ENCODE peak calls at places on chromosomes 13 and 19, in seven cellular contexts. Q is pons, I is SW 1271, N is M059J, S is fibroblast of the conjunctiva, E is T-helper 17 cell, P is choroid plexus epithelial cell. Z is an unnamed sample.
A peak's percentile ranks its signal among the peaks of the same experiment; 100 is the strongest.

GRCh38 chr19:49566302-49566701 is 14.1 kb downstream of the NOSIP start:
- DNase-seq in E (no peak), S (no peak), I (no peak), P (no peak), N (no peak), Q (no peak), Z (no peak)

GRCh38 chr19:18460313-18460712 is 22.4 kb upstream of the ISYNA1 start:
- DNase-seq in E (no peak), Q (no peak), N (peak; percentile 70), S (peak; percentile 36), I (no peak), P (peak; percentile 61), Z (no peak)

GRCh38 chr19:40282920-40283319 is 2.2 kb downstream of the AKT2 start:
- DNase-seq in P (peak; percentile 42), S (no peak), Q (no peak), I (no peak), N (no peak), E (no peak), Z (no peak)

GRCh38 chr19:506404-507285 is 652 bp upstream of the TPGS1 start:
- DNase-seq in I (peak; percentile 98), Q (peak; percentile 100), P (peak; percentile 100), N (peak; percentile 100), E (peak; percentile 86), S (peak; percentile 100), Z (peak; percentile 76)

GRCh38 chr13:69565334-69565733 is 542.3 kb upstream of the ATXN8OS start:
- DNase-seq in N (peak; percentile 48), S (no peak), P (peak; percentile 17), Q (no peak), E (no peak), I (peak; percentile 39), Z (no peak)

GRCh38 chr19:11264452-11265176 is 2.3 kb upstream of the DOCK6 start:
- DNase-seq in Q (no peak), I (no peak), N (no peak), P (no peak), S (no peak), E (no peak), Z (no peak)

GRCh38 chr13:111597041-111598017 is 276.9 kb downstream of the TEX29 start:
- DNase-seq in S (no peak), Q (no peak), N (no peak), P (no peak), E (no peak), I (no peak), Z (no peak)

GRCh38 chr19:42154471-42155323 is 22.5 kb upstream of the POU2F2 start:
- DNase-seq in P (no peak), E (no peak), S (no peak), N (no peak), I (no peak), Q (no peak), Z (no peak)

GRCh38 chr13:43544011-43544410 is 242.8 kb downstream of the ENOX1 start:
- DNase-seq in Q (no peak), E (no peak), S (no peak), P (peak; percentile 28), N (peak; percentile 43), I (no peak), Z (no peak)

GRCh38 chr19:17659996-17660395 is 28.2 kb downstream of the UNC13A start:
- DNase-seq in P (no peak), S (no peak), E (no peak), Q (no peak), I (no peak), N (no peak), Z (no peak)

GRCh38 chr13:22592515-22592914 is 588.3 kb upstream of the SGCG start:
- DNase-seq in P (no peak), E (no peak), N (no peak), S (peak; percentile 1), I (no peak), Q (no peak), Z (no peak)

GRCh38 chr19:10602330-10603083 is 15.4 kb upstream of the AP1M2 start:
- DNase-seq in N (peak; percentile 62), Q (peak; percentile 75), E (peak; percentile 86), I (peak; percentile 65), P (peak; percentile 73), S (peak; percentile 35), Z (no peak)

GRCh38 chr19:34994286-34994642 is 5.9 kb upstream of the GRAMD1A start:
- DNase-seq in S (no peak), E (no peak), I (no peak), Q (no peak), P (no peak), N (no peak), Z (no peak)

GRCh38 chr13:114070098-114070799 is 62.2 kb downstream of the RASA3 start:
- DNase-seq in E (no peak), P (no peak), I (no peak), N (no peak), Q (no peak), S (no peak), Z (no peak)

GRCh38 chr19:501646-502045 is 5.4 kb downstream of the MADCAM1 start:
- DNase-seq in Q (no peak), P (no peak), I (no peak), E (no peak), N (no peak), S (no peak), Z (no peak)

GRCh38 chr13:20492036-20492435 is 33.6 kb downstream of the CRYL1 start:
- DNase-seq in S (no peak), P (no peak), E (no peak), I (no peak), Q (no peak), N (no peak), Z (no peak)

GRCh38 chr19:30123611-30124010 is 181.6 kb downstream of the URI1 start:
- DNase-seq in Q (no peak), S (no peak), N (no peak), P (no peak), I (no peak), E (no peak), Z (no peak)

GRCh38 chr13:90793261-90793785 is 554.2 kb upstream of the MIR17HG start:
- DNase-seq in I (no peak), E (no peak), N (peak; percentile 9), P (peak; percentile 18), Q (no peak), S (no peak), Z (no peak)

GRCh38 chr19:409006-409514 is at the start of gene C2CD4C:
- DNase-seq in N (no peak), E (no peak), I (no peak), Q (no peak), P (no peak), S (no peak), Z (no peak)

GRCh38 chr19:44447864-44448674 is at the start of gene ZNF229:
- DNase-seq in P (peak; percentile 97), Q (peak; percentile 62), N (peak; percentile 96), S (peak; percentile 81), E (no peak), I (peak; percentile 92), Z (peak; percentile 63)

GRCh38 chr13:95660981-95661581 is 15.9 kb upstream of the DNAJC3 start:
- DNase-seq in Q (peak; percentile 39), I (peak; percentile 51), P (peak; percentile 71), S (no peak), N (peak; percentile 58), E (no peak), Z (no peak)

GRCh38 chr13:46405457-46405856 is 18.4 kb upstream of the RUBCNL start:
- DNase-seq in Q (no peak), E (no peak), N (no peak), I (no peak), P (no peak), S (no peak), Z (no peak)

GRCh38 chr19:28345811-28346210 is 867.1 kb downstream of the UQCRFS1 start:
- DNase-seq in P (no peak), S (no peak), E (no peak), Q (no peak), N (no peak), I (no peak), Z (no peak)

GRCh38 chr19:19470579-19470978 is 44.8 kb downstream of the TSSK6 start:
- DNase-seq in N (no peak), S (no peak), P (no peak), Q (no peak), E (no peak), I (no peak), Z (no peak)

GRCh38 chr19:42203700-42204099 is 13.8 kb downstream of the DEDD2 start:
- DNase-seq in Q (no peak), P (no peak), S (no peak), N (no peak), E (no peak), I (no peak), Z (no peak)

GRCh38 chr19:18401580-18402112 is 4.2 kb upstream of the LRRC25 start:
- DNase-seq in Q (peak; percentile 74), E (no peak), P (peak; percentile 84), N (peak; percentile 65), I (peak; percentile 69), S (no peak), Z (no peak)

GRCh38 chr13:113406321-113407102 is 42.6 kb upstream of the GRTP1 start:
- DNase-seq in E (no peak), Q (no peak), I (no peak), S (no peak), N (no peak), P (no peak), Z (no peak)

GRCh38 chr19:35354898-35355297 is 3.4 kb upstream of the FFAR3 start:
- DNase-seq in S (no peak), N (no peak), P (no peak), Q (no peak), I (no peak), E (no peak), Z (no peak)

GRCh38 chr13:40488869-40489391 is 177.5 kb downstream of the FOXO1 start:
- DNase-seq in Q (no peak), E (no peak), I (no peak), P (no peak), S (no peak), N (no peak), Z (no peak)

GRCh38 chr19:53463263-53463662 is 4.3 kb upstream of the ZNF813 start:
- DNase-seq in E (no peak), P (peak; percentile 28), I (no peak), N (no peak), Q (peak; percentile 84), S (no peak), Z (no peak)

GRCh38 chr19:12995596-12996541 is 594 bp downstream of the NFIX start:
- DNase-seq in S (no peak), N (peak; percentile 35), E (no peak), I (no peak), P (peak; percentile 38), Q (no peak), Z (no peak)

GRCh38 chr19:13537454-13537853 is 31.2 kb upstream of the CACNA1A start:
- DNase-seq in Q (no peak), S (no peak), E (no peak), I (no peak), N (no peak), P (no peak), Z (no peak)

GRCh38 chr13:35789335-35790166 is 313.1 kb upstream of the MAB21L1 start:
- DNase-seq in Q (peak; percentile 72), S (peak; percentile 38), N (peak; percentile 34), P (peak; percentile 79), I (peak; percentile 39), E (no peak), Z (no peak)

GRCh38 chr13:30618186-30618937 is 642 bp downstream of the USPL1 start:
- DNase-seq in N (no peak), P (peak; percentile 21), Q (peak; percentile 37), S (no peak), E (peak; percentile 9), I (peak; percentile 9), Z (no peak)

GRCh38 chr13:110123041-110123809 is 183.7 kb downstream of the COL4A1 start:
- DNase-seq in N (no peak), S (no peak), Q (peak; percentile 38), P (no peak), I (no peak), E (no peak), Z (no peak)

GRCh38 chr19:6740589-6741348 is 1.3 kb downstream of the TRIP10 start:
- DNase-seq in N (peak; percentile 38), E (no peak), S (no peak), Q (no peak), P (no peak), I (peak; percentile 60), Z (no peak)

Z was measured in smooth muscle cell of the brain vasculature.